ENCODE peak calls at places on chromosomes 16 and 17, in six cellular contexts. One of them, this sample, is unnamed.
A peak's percentile ranks its signal among the peaks of the same experiment; 100 is the strongest.

GRCh38 chr17:42674755-42675347 is 1.9 kb downstream of the PLEKHH3 start:
- DNase-seq in K562: peak; percentile 39
- DNase-seq in SK-N-SH: no peak
- DNase-seq in H1: no peak
- DNase-seq in HepG2: no peak
- DNase-seq in GM12891: no peak
- DNase-seq in this sample: no peak

GRCh38 chr16:56517206-56517605 is 2.6 kb downstream of the BBS2 start:
- DNase-seq in K562: no peak
- DNase-seq in SK-N-SH: no peak
- DNase-seq in H1: no peak
- DNase-seq in HepG2: no peak
- DNase-seq in GM12891: no peak
- DNase-seq in this sample: no peak

GRCh38 chr16:50335198-50335958 is 33.4 kb downstream of the BRD7 start:
- DNase-seq in K562: no peak
- DNase-seq in SK-N-SH: no peak
- DNase-seq in H1: no peak
- DNase-seq in HepG2: no peak
- DNase-seq in GM12891: no peak
- DNase-seq in this sample: no peak

GRCh38 chr17:7704601-7705268 is at the start of gene EFNB3:
- DNase-seq in K562: peak; percentile 60
- DNase-seq in SK-N-SH: peak; percentile 93
- DNase-seq in H1: no peak
- DNase-seq in HepG2: no peak
- DNase-seq in GM12891: no peak
- DNase-seq in this sample: no peak

GRCh38 chr17:27379863-27380533 is 76.2 kb upstream of the KSR1 start:
- DNase-seq in K562: peak; percentile 71
- DNase-seq in SK-N-SH: peak; percentile 80
- DNase-seq in H1: no peak
- DNase-seq in HepG2: no peak
- DNase-seq in GM12891: no peak
- DNase-seq in this sample: no peak

GRCh38 chr16:52924162-52924561 is 128.5 kb downstream of the CHD9NB start:
- DNase-seq in K562: no peak
- DNase-seq in SK-N-SH: no peak
- DNase-seq in H1: no peak
- DNase-seq in HepG2: no peak
- DNase-seq in GM12891: no peak
- DNase-seq in this sample: no peak

GRCh38 chr16:10565167-10565566 is 15.2 kb downstream of the EMP2 start:
- DNase-seq in K562: no peak
- DNase-seq in SK-N-SH: no peak
- DNase-seq in H1: no peak
- DNase-seq in HepG2: peak; percentile 66
- DNase-seq in GM12891: no peak
- DNase-seq in this sample: no peak

GRCh38 chr16:75043175-75043937 is 44.5 kb downstream of the ZNRF1 start:
- DNase-seq in K562: peak; percentile 65
- DNase-seq in SK-N-SH: peak; percentile 44
- DNase-seq in H1: no peak
- DNase-seq in HepG2: no peak
- DNase-seq in GM12891: no peak
- DNase-seq in this sample: no peak

GRCh38 chr16:87318158-87318644 is 1.0 kb upstream of the C16orf95 start:
- DNase-seq in K562: no peak
- DNase-seq in SK-N-SH: no peak
- DNase-seq in H1: no peak
- DNase-seq in HepG2: peak; percentile 57
- DNase-seq in GM12891: no peak
- DNase-seq in this sample: no peak

GRCh38 chr16:28846933-28847273 is 755 bp upstream of the TUFM start:
- DNase-seq in K562: no peak
- DNase-seq in SK-N-SH: no peak
- DNase-seq in H1: no peak
- DNase-seq in HepG2: no peak
- DNase-seq in GM12891: no peak
- DNase-seq in this sample: no peak

GRCh38 chr17:61567045-61567802 is 23.8 kb downstream of the NACA2 start:
- DNase-seq in K562: no peak
- DNase-seq in SK-N-SH: no peak
- DNase-seq in H1: no peak
- DNase-seq in HepG2: no peak
- DNase-seq in GM12891: no peak
- DNase-seq in this sample: no peak

GRCh38 chr16:73615256-73615655 is 567.3 kb upstream of the ZFHX3 start:
- DNase-seq in K562: no peak
- DNase-seq in SK-N-SH: no peak
- DNase-seq in H1: no peak
- DNase-seq in HepG2: no peak
- DNase-seq in GM12891: no peak
- DNase-seq in this sample: no peak

GRCh38 chr17:57091186-57091618 is 6.2 kb downstream of the AKAP1 start:
- DNase-seq in K562: no peak
- DNase-seq in SK-N-SH: no peak
- DNase-seq in H1: no peak
- DNase-seq in HepG2: no peak
- DNase-seq in GM12891: no peak
- DNase-seq in this sample: no peak

GRCh38 chr16:89863741-89864391 is 9.5 kb upstream of the TCF25 start:
- DNase-seq in K562: no peak
- DNase-seq in SK-N-SH: no peak
- DNase-seq in H1: no peak
- DNase-seq in HepG2: no peak
- DNase-seq in GM12891: no peak
- DNase-seq in this sample: peak; percentile 58

GRCh38 chr17:47693667-47694017 is 319 bp upstream of the TBKBP1 start:
- DNase-seq in K562: no peak
- DNase-seq in SK-N-SH: no peak
- DNase-seq in H1: no peak
- DNase-seq in HepG2: no peak
- DNase-seq in GM12891: no peak
- DNase-seq in this sample: no peak

GRCh38 chr17:28926786-28927185 is 23.9 kb upstream of the DHRS13 start:
- DNase-seq in K562: no peak
- DNase-seq in SK-N-SH: no peak
- DNase-seq in H1: no peak
- DNase-seq in HepG2: no peak
- DNase-seq in GM12891: no peak
- DNase-seq in this sample: no peak

GRCh38 chr17:15257316-15257925 is 7.7 kb downstream of the PMP22 start:
- DNase-seq in K562: peak; percentile 70
- DNase-seq in SK-N-SH: peak; percentile 83
- DNase-seq in H1: no peak
- DNase-seq in HepG2: peak; percentile 61
- DNase-seq in GM12891: peak; percentile 50
- DNase-seq in this sample: peak; percentile 60

GRCh38 chr16:84514295-84514873 is 9.9 kb upstream of the MEAK7 start:
- DNase-seq in K562: no peak
- DNase-seq in SK-N-SH: no peak
- DNase-seq in H1: no peak
- DNase-seq in HepG2: no peak
- DNase-seq in GM12891: no peak
- DNase-seq in this sample: no peak

GRCh38 chr16:84513111-84514065 is 8.9 kb upstream of the MEAK7 start:
- DNase-seq in K562: no peak
- DNase-seq in SK-N-SH: no peak
- DNase-seq in H1: no peak
- DNase-seq in HepG2: no peak
- DNase-seq in GM12891: no peak
- DNase-seq in this sample: no peak

GRCh38 chr16:84511821-84512220 is 7.4 kb upstream of the MEAK7 start:
- DNase-seq in K562: no peak
- DNase-seq in SK-N-SH: no peak
- DNase-seq in H1: no peak
- DNase-seq in HepG2: no peak
- DNase-seq in GM12891: no peak
- DNase-seq in this sample: no peak

GRCh38 chr16:84517366-84517765 is 12.9 kb upstream of the MEAK7 start:
- DNase-seq in K562: no peak
- DNase-seq in SK-N-SH: no peak
- DNase-seq in H1: no peak
- DNase-seq in HepG2: no peak
- DNase-seq in GM12891: no peak
- DNase-seq in this sample: no peak

GRCh38 chr16:84514874-84515835 is 10.7 kb upstream of the MEAK7 start:
- DNase-seq in K562: no peak
- DNase-seq in SK-N-SH: no peak
- DNase-seq in H1: no peak
- DNase-seq in HepG2: peak; percentile 85
- DNase-seq in GM12891: peak; percentile 56
- DNase-seq in this sample: peak; percentile 78
- TF ChIP-seq POLR2AphosphoS5 in K562: no peak
- TF ChIP-seq POLR2AphosphoS5 in SK-N-SH: no peak
- TF ChIP-seq POLR2AphosphoS5 in H1: no peak
- TF ChIP-seq POLR2AphosphoS5 in HepG2: no peak
- TF ChIP-seq POLR2AphosphoS5 in GM12891: peak; percentile 53
- TF ChIP-seq POLR2AphosphoS5 in this sample: peak; percentile 86

DNA sequence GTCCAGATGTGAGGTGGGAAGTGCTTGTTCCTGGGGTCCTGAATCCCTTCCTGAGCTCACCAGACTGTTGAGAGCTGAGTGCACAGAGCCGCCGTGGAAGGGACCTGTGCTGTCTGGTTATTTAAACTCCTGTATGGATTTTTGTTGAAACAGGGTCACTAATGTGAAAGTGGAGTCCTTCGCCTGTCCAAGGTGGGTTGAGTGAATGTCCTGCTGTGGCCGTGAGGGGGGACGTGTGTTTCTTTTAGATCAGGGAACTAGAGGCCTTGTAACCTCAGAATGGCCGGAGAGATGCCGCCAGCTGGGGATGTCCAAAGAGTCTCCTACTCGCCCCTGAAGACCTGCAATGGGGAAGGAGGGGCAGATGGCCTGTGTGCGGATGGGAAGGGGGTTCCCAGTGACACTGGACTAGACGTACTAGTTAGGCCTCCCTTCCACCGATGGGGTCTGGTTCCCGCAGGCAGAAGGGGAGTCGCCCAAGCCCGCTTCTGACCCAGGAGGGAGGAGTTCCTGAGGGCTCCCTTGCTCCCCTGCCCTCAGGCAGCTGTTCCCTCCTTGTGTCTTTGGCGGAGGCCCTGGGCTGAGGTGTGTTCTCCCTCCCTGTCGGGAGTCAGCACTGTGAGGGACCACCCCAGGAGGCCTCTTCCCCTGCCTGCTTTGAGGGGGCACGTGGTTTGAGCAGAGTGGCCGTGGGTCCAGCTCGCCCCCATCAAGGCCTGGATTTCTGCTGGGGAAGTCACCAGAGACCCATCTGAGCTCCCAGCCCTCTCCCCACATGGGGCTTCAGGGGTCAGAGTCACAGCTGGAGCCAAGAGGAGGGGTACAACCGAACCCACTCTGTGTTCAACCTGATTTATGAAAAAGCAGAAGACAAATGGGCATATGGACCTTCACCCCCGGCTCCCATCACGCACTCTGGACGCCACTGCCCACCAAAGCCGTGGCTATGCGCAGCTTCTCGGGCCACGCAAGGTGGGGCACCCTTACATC is 30.9 kb downstream of the OR1D5 start:
- DNase-seq in K562: no peak
- DNase-seq in SK-N-SH: no peak
- DNase-seq in H1: no peak
- DNase-seq in HepG2: no peak
- DNase-seq in GM12891: no peak
- DNase-seq in this sample: no peak
- TF ChIP-seq TAF1 in K562: no peak
- TF ChIP-seq TAF1 in SK-N-SH: no peak
- TF ChIP-seq TAF1 in H1: no peak
- TF ChIP-seq TAF1 in HepG2: no peak
- TF ChIP-seq TAF1 in GM12891: no peak
- TF ChIP-seq TAF1 in this sample: no peak

GRCh38 chr16:64412578-64413280 is 709.1 kb downstream of the CDH11 start:
- DNase-seq in K562: no peak
- DNase-seq in SK-N-SH: no peak
- DNase-seq in H1: no peak
- DNase-seq in HepG2: no peak
- DNase-seq in GM12891: no peak
- DNase-seq in this sample: no peak
- TF ChIP-seq POLR2AphosphoS5 in K562: no peak
- TF ChIP-seq POLR2AphosphoS5 in SK-N-SH: no peak
- TF ChIP-seq POLR2AphosphoS5 in H1: no peak
- TF ChIP-seq POLR2AphosphoS5 in HepG2: no peak
- TF ChIP-seq POLR2AphosphoS5 in GM12891: no peak
- TF ChIP-seq POLR2AphosphoS5 in this sample: no peak

GRCh38 chr17:35086931-35087573 is 23.5 kb upstream of the RFFL start:
- DNase-seq in K562: no peak
- DNase-seq in SK-N-SH: no peak
- DNase-seq in H1: no peak
- DNase-seq in HepG2: peak; percentile 69
- DNase-seq in GM12891: no peak
- DNase-seq in this sample: no peak

GRCh38 chr17:35088647-35088910 is 25.1 kb upstream of the RFFL start:
- DNase-seq in K562: peak; percentile 23
- DNase-seq in SK-N-SH: no peak
- DNase-seq in H1: no peak
- DNase-seq in HepG2: no peak
- DNase-seq in GM12891: no peak
- DNase-seq in this sample: no peak

GRCh38 chr17:35089846-35090193 is 26.3 kb upstream of the RFFL start:
- DNase-seq in K562: peak; percentile 37
- DNase-seq in SK-N-SH: no peak
- DNase-seq in H1: no peak
- DNase-seq in HepG2: peak; percentile 52
- DNase-seq in GM12891: no peak
- DNase-seq in this sample: no peak

GRCh38 chr17:35087731-35088646 is 24.5 kb upstream of the RFFL start:
- DNase-seq in K562: no peak
- DNase-seq in SK-N-SH: peak; percentile 69
- DNase-seq in H1: no peak
- DNase-seq in HepG2: peak; percentile 49
- DNase-seq in GM12891: no peak
- DNase-seq in this sample: no peak

DNA sequence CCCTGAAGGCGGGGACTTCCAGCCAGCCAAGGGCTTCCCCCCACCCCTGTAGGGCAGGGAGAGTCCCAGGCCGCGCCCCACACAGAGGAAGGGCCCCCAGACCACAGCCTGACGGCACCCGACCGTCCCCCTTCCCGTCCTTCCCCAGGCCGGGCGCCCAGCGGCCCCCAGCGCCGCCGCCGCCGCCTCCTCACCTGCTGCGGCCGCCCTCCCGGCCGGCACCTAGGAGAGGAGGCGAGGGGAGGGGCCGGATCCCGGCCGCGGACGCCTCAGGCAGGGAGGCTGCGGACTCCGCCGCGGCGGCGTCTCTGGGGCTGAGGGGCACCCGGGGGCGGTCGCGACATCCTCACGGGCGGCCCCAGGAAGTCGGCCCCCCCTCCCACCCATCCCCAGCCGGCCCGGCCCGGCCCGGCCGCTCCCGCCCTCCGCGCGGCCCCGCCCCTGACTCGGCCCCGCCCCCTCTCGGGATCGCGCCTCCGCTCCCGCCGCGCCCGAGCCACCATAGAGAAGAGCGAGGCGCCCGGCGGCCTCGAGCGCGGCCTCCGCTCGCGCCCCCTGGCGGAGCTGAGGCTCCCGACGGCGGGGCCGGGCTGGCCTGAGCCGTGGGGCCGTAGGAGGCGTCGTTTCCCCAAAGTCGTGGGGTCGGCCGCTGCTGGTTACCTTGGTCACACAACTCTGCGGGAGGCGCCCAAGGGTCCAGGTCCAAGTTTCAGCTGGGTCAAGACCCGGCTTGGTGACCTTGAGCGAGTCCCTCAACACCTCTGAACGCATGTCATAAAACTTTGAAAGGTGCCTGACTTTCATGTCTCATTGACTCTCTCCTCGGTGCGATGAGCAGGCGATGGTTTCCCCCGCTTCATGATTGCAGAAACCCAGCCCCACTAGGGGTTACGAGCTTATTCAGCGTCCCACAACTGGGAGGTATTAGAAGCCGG is 25.7 kb upstream of the RFFL start:
- DNase-seq in K562: peak; percentile 95
- DNase-seq in SK-N-SH: peak; percentile 96
- DNase-seq in H1: no peak
- DNase-seq in HepG2: peak; percentile 64
- DNase-seq in GM12891: peak; percentile 79
- DNase-seq in this sample: peak; percentile 72
- TF ChIP-seq TAF1 in K562: peak; percentile 73
- TF ChIP-seq TAF1 in SK-N-SH: peak; percentile 29
- TF ChIP-seq TAF1 in H1: peak; percentile 4
- TF ChIP-seq TAF1 in HepG2: no peak
- TF ChIP-seq TAF1 in GM12891: peak; percentile 25
- TF ChIP-seq TAF1 in this sample: no peak

This sample was measured in GM12892.